ENCODE peak calls at places on chromosomes 5 and 9, in seven cellular contexts. One of them, this sample, is unnamed.

GRCh38 chr9:121776739-121777637 is 125.6 kb downstream of the DAB2IP start:
- DNase-seq in SK-N-SH: no peak
- DNase-seq in HepG2: no peak
- DNase-seq in K562: no peak
- DNase-seq in GM12878: no peak
- DNase-seq in HCT116: no peak
- DNase-seq in H1: no peak
- DNase-seq in this sample: no peak

GRCh38 chr5:160291467-160291866 is 20.9 kb downstream of the CCNJL start:
- DNase-seq in SK-N-SH: no peak
- DNase-seq in HepG2: no peak
- DNase-seq in K562: no peak
- DNase-seq in GM12878: no peak
- DNase-seq in HCT116: no peak
- DNase-seq in H1: no peak
- DNase-seq in this sample: peak; percentile 56

GRCh38 chr9:4962085-4962484 is 23.0 kb upstream of the JAK2 start:
- DNase-seq in SK-N-SH: no peak
- DNase-seq in HepG2: no peak
- DNase-seq in K562: no peak
- DNase-seq in GM12878: no peak
- DNase-seq in HCT116: no peak
- DNase-seq in H1: no peak
- DNase-seq in this sample: no peak

GRCh38 chr5:14142202-14142855 is 813 bp upstream of the TRIO start:
- DNase-seq in SK-N-SH: no peak
- DNase-seq in HepG2: no peak
- DNase-seq in K562: no peak
- DNase-seq in GM12878: no peak
- DNase-seq in HCT116: no peak
- DNase-seq in H1: no peak
- DNase-seq in this sample: peak; percentile 17

GRCh38 chr5:14143843-14144585 is 872 bp downstream of the TRIO start:
- DNase-seq in SK-N-SH: peak; percentile 68
- DNase-seq in HepG2: no peak
- DNase-seq in K562: peak; percentile 30
- DNase-seq in GM12878: no peak
- DNase-seq in HCT116: no peak
- DNase-seq in H1: no peak
- DNase-seq in this sample: peak; percentile 35

GRCh38 chr5:10451137-10451824 is 9.6 kb downstream of the ROPN1L start:
- DNase-seq in SK-N-SH: no peak
- DNase-seq in HepG2: no peak
- DNase-seq in K562: no peak
- DNase-seq in GM12878: no peak
- DNase-seq in HCT116: no peak
- DNase-seq in H1: no peak
- DNase-seq in this sample: no peak

GRCh38 chr9:132994410-132995120 is 16.1 kb downstream of the GFI1B start:
- DNase-seq in SK-N-SH: peak; percentile 8
- DNase-seq in HepG2: no peak
- DNase-seq in K562: peak; percentile 95
- DNase-seq in GM12878: no peak
- DNase-seq in HCT116: no peak
- DNase-seq in H1: no peak
- DNase-seq in this sample: peak; percentile 41

GRCh38 chr9:137494104-137494544 is 35.0 kb upstream of the NSMF start:
- DNase-seq in SK-N-SH: no peak
- DNase-seq in HepG2: no peak
- DNase-seq in K562: peak; percentile 81
- DNase-seq in GM12878: no peak
- DNase-seq in HCT116: no peak
- DNase-seq in H1: no peak
- DNase-seq in this sample: no peak

GRCh38 chr9:16985559-16986348 is 115.3 kb upstream of the BNC2 start:
- DNase-seq in SK-N-SH: no peak
- DNase-seq in HepG2: no peak
- DNase-seq in K562: no peak
- DNase-seq in GM12878: no peak
- DNase-seq in HCT116: no peak
- DNase-seq in H1: no peak
- DNase-seq in this sample: no peak

GRCh38 chr5:28862860-28863196 is 1824.4 kb upstream of the CDH9 start:
- DNase-seq in SK-N-SH: no peak
- DNase-seq in HepG2: peak; percentile 18
- DNase-seq in K562: no peak
- DNase-seq in GM12878: no peak
- DNase-seq in HCT116: no peak
- DNase-seq in H1: no peak
- DNase-seq in this sample: no peak

DNA sequence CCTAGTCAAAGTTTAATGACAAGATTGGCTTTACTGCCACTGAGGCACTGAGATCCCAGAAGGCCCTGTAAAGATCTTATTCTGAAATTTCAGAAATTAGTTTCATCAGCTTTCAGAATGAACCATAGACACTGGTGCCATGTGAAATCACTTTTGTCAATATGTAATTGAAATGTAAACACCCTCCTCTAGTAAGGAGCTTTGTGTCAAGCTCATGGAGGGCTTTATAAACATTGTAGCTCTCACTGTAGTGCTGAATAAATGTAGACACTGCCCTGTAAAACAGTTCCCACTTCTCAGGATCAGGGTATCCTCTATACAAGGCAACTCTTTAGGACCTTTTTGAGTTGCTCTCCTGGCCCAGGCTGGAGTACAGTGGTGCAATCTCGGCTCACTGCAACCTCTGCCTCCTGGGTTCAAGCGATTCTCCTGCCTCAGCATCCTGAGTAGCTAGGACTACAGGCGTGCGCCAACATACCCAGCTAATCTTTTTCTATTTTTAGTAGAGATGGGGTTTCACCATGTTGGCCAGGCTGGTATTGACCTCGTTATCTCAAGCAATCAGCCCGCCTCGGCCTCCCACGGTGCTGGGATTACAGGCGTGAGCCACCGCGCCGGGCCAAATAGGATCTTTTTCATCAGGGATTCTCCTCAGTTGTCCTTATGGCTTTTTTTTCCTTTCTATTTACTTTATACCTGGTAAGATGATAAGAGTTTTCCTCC is 1823.9 kb upstream of the CDH9 start:
- DNase-seq in SK-N-SH: no peak
- DNase-seq in HepG2: peak; percentile 1
- DNase-seq in K562: no peak
- DNase-seq in GM12878: no peak
- DNase-seq in HCT116: no peak
- DNase-seq in H1: no peak
- DNase-seq in this sample: no peak
- TF ChIP-seq JUND in SK-N-SH: no peak
- TF ChIP-seq JUND in HepG2: no peak
- TF ChIP-seq JUND in K562: no peak
- TF ChIP-seq JUND in GM12878: no peak
- TF ChIP-seq JUND in HCT116: no peak
- TF ChIP-seq JUND in H1: no peak
- TF ChIP-seq JUND in this sample: no peak

DNA sequence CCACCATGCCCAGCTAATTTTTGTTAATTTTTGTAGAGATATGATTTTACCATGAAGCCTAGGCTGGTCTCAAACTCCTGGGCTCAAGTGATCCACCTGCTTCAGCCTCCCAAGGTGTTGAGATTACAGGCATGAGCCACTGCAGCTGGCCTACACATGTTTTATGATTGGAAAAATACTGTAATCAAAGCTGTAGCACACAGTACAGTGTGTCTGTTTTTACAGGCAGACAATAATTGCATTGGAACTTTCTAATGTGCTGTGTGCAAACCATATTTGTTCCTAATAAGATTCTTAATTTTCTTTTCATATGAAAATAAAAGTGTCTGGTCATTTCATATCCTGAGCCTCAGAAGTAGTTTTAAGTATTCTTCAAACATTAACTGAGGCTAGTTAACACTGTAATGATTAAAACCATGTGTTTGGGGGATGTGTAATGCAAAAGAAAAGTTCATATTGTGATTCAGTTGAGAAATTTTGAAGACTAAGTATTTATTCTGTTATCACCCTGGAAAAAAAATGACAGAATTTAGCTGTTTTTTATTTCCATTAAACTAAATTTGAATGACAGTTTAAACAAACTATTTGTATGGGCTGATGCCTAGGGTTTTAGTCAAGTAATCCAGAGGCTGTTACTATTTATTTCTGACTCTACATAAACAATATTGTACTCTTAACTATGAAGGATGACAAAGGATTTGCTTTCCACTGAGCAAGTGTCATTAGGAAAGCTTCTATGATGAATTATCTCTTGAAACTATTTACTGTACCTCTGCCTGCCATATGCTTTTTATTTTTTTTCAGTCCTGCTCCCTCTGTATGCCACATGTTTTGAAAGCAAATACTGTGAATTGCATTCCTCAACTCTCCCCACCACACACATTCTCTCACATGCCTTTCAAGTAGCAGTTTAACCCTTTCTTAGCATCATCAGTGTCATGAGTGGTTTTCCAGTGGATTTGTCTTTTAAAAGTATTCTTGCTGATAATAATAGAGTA is 111.5 kb downstream of the MTREX start:
- DNase-seq in SK-N-SH: no peak
- DNase-seq in HepG2: peak; percentile 67
- DNase-seq in K562: no peak
- DNase-seq in GM12878: no peak
- DNase-seq in HCT116: no peak
- DNase-seq in H1: no peak
- DNase-seq in this sample: no peak
- TF ChIP-seq JUND in SK-N-SH: peak; percentile 21
- TF ChIP-seq JUND in HepG2: no peak
- TF ChIP-seq JUND in K562: no peak
- TF ChIP-seq JUND in GM12878: no peak
- TF ChIP-seq JUND in HCT116: no peak
- TF ChIP-seq JUND in H1: no peak
- TF ChIP-seq JUND in this sample: no peak

DNA sequence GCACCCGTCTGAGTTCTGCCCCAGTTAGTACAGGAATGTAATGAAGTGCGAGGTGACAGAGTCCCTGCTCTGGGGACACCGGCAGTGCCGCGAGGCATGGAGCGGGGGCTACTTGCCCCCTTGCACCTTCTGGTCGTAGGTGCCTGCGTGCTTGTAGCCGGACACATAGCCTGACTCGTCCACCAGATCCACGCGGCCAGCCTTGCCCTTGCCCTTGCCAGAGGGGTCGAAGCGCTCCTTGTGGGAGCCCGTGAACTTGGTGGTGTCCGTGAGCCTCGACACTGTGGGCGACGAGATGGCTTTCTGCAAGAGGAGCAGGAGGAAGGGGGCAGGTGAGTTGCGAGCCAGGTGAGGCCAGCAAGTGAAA is 28.2 kb downstream of the TPPP start:
- DNase-seq in SK-N-SH: no peak
- DNase-seq in HepG2: no peak
- DNase-seq in K562: no peak
- DNase-seq in GM12878: no peak
- DNase-seq in HCT116: no peak
- DNase-seq in H1: no peak
- DNase-seq in this sample: no peak
- TF ChIP-seq JUND in SK-N-SH: no peak
- TF ChIP-seq JUND in HepG2: no peak
- TF ChIP-seq JUND in K562: no peak
- TF ChIP-seq JUND in GM12878: no peak
- TF ChIP-seq JUND in HCT116: no peak
- TF ChIP-seq JUND in H1: no peak
- TF ChIP-seq JUND in this sample: no peak

GRCh38 chr5:172415615-172416275 is 38.6 kb downstream of the SH3PXD2B start:
- DNase-seq in SK-N-SH: no peak
- DNase-seq in HepG2: no peak
- DNase-seq in K562: no peak
- DNase-seq in GM12878: no peak
- DNase-seq in HCT116: no peak
- DNase-seq in H1: no peak
- DNase-seq in this sample: no peak

GRCh38 chr5:172417130-172417802 is 37.1 kb downstream of the SH3PXD2B start:
- DNase-seq in SK-N-SH: no peak
- DNase-seq in HepG2: no peak
- DNase-seq in K562: no peak
- DNase-seq in GM12878: no peak
- DNase-seq in HCT116: no peak
- DNase-seq in H1: no peak
- DNase-seq in this sample: no peak

GRCh38 chr5:172413601-172414000 is 40.7 kb downstream of the SH3PXD2B start:
- DNase-seq in SK-N-SH: no peak
- DNase-seq in HepG2: no peak
- DNase-seq in K562: no peak
- DNase-seq in GM12878: no peak
- DNase-seq in HCT116: no peak
- DNase-seq in H1: no peak
- DNase-seq in this sample: no peak

GRCh38 chr5:172412724-172413260 is 41.5 kb downstream of the SH3PXD2B start:
- DNase-seq in SK-N-SH: peak; percentile 61
- DNase-seq in HepG2: no peak
- DNase-seq in K562: no peak
- DNase-seq in GM12878: peak; percentile 16
- DNase-seq in HCT116: no peak
- DNase-seq in H1: no peak
- DNase-seq in this sample: no peak

GRCh38 chr5:172414618-172415599 is 39.4 kb downstream of the SH3PXD2B start:
- DNase-seq in SK-N-SH: no peak
- DNase-seq in HepG2: peak; percentile 94
- DNase-seq in K562: no peak
- DNase-seq in GM12878: no peak
- DNase-seq in HCT116: no peak
- DNase-seq in H1: no peak
- DNase-seq in this sample: no peak
- TF ChIP-seq JUND in SK-N-SH: no peak
- TF ChIP-seq JUND in HepG2: no peak
- TF ChIP-seq JUND in K562: no peak
- TF ChIP-seq JUND in GM12878: no peak
- TF ChIP-seq JUND in HCT116: no peak
- TF ChIP-seq JUND in H1: no peak
- TF ChIP-seq JUND in this sample: no peak

GRCh38 chr5:143403357-143403606 is 204 bp downstream of the NR3C1 start:
- DNase-seq in SK-N-SH: no peak
- DNase-seq in HepG2: no peak
- DNase-seq in K562: no peak
- DNase-seq in GM12878: no peak
- DNase-seq in HCT116: no peak
- DNase-seq in H1: no peak
- DNase-seq in this sample: no peak
- TF ChIP-seq JUND in SK-N-SH: no peak
- TF ChIP-seq JUND in HepG2: no peak
- TF ChIP-seq JUND in K562: no peak
- TF ChIP-seq JUND in GM12878: no peak
- TF ChIP-seq JUND in HCT116: peak; percentile 17
- TF ChIP-seq JUND in H1: no peak
- TF ChIP-seq JUND in this sample: no peak

GRCh38 chr9:61668846-61669245 is 479.0 kb downstream of the SPATA31A7 start:
- DNase-seq in SK-N-SH: no peak
- DNase-seq in HepG2: no peak
- DNase-seq in K562: no peak
- DNase-seq in GM12878: no peak
- DNase-seq in HCT116: no peak
- DNase-seq in H1: no peak
- DNase-seq in this sample: no peak
- TF ChIP-seq JUND in SK-N-SH: no peak
- TF ChIP-seq JUND in HepG2: no peak
- TF ChIP-seq JUND in K562: no peak
- TF ChIP-seq JUND in GM12878: no peak
- TF ChIP-seq JUND in HCT116: no peak
- TF ChIP-seq JUND in H1: no peak
- TF ChIP-seq JUND in this sample: no peak